ENCODE peak calls at places on chromosomes 13 and 19, in seven cellular contexts. G is neuronal stem cell, K is neural progenitor cell, U is mammary epithelial cell, F is IMR-90, R is trophoblast cell, C is astrocyte. I is an unnamed sample.

GRCh38 chr13:28527629-28528028 is 32.7 kb upstream of the FLT1 start:
- DNase-seq in G (no peak), K (no peak), U (no peak), F (no peak), R (no peak), C (no peak), I (no peak)

GRCh38 chr19:47023448-47023794 is 3.8 kb downstream of the NPAS1 start:
- DNase-seq in G (no peak), K (no peak), U (no peak), F (no peak), R (no peak), C (no peak), I (no peak)

GRCh38 chr13:45849408-45849807 is 2.1 kb downstream of the SIAH3 start:
- DNase-seq in G (no peak), K (no peak), U (no peak), F (no peak), R (no peak), C (no peak), I (no peak)

GRCh38 chr13:81304121-81304659 is 963.3 kb upstream of the SPRY2 start:
- DNase-seq in G (no peak), K (no peak), U (no peak), F (no peak), R (no peak), C (no peak), I (peak; percentile 9)

GRCh38 chr19:1295169-1296012 is 9.7 kb downstream of the EFNA2 start:
- DNase-seq in G (no peak), K (peak; percentile 39), U (no peak), F (no peak), R (no peak), C (no peak), I (peak; percentile 55)

GRCh38 chr13:49652691-49653305 is 24.5 kb downstream of the ARL11 start:
- DNase-seq in G (peak; percentile 36), K (peak; percentile 71), U (no peak), F (peak; percentile 10), R (peak; percentile 61), C (no peak), I (peak; percentile 27)

GRCh38 chr19:44303976-44304568 is 753 bp downstream of the ZNF235 start:
- DNase-seq in G (peak; percentile 21), K (peak; percentile 60), U (no peak), F (peak; percentile 3), R (peak; percentile 28), C (peak; percentile 37), I (peak; percentile 72)

GRCh38 chr19:10921909-10922637 is 6.4 kb downstream of the YIPF2 start:
- DNase-seq in G (no peak), K (no peak), U (no peak), F (no peak), R (no peak), C (no peak), I (no peak)

GRCh38 chr13:40060318-40061007 is 405.0 kb downstream of the COG6 start:
- DNase-seq in G (no peak), K (no peak), U (peak; percentile 99), F (no peak), R (no peak), C (peak; percentile 93), I (peak; percentile 1)

GRCh38 chr19:12603714-12604113 is 6.9 kb downstream of the ZNF490 start:
- DNase-seq in G (no peak), K (no peak), U (no peak), F (peak; percentile 67), R (no peak), C (peak; percentile 80), I (no peak)

GRCh38 chr13:54799621-54800226 is 1771.1 kb downstream of the OLFM4 start:
- DNase-seq in G (no peak), K (no peak), U (no peak), F (no peak), R (no peak), C (no peak), I (no peak)

GRCh38 chr13:31968473-31968872 is 63.1 kb upstream of the FRY start:
- DNase-seq in G (no peak), K (no peak), U (no peak), F (no peak), R (no peak), C (no peak), I (no peak)

GRCh38 chr19:2188708-2189385 is 25.1 kb downstream of the DOT1L start:
- DNase-seq in G (no peak), K (no peak), U (no peak), F (peak; percentile 86), R (no peak), C (no peak), I (no peak)

GRCh38 chr19:5407356-5407755 is 47.9 kb upstream of the ZNRF4 start:
- DNase-seq in G (no peak), K (peak; percentile 49), U (peak; percentile 19), F (peak; percentile 17), R (peak; percentile 60), C (no peak), I (no peak)

GRCh38 chr13:25963681-25964080 is 88.1 kb downstream of the SHISA2 start:
- DNase-seq in G (no peak), K (no peak), U (peak; percentile 6), F (no peak), R (no peak), C (no peak), I (peak; percentile 15)

GRCh38 chr13:66567899-66568612 is 662.1 kb downstream of the PCDH9 start:
- DNase-seq in G (no peak), K (no peak), U (no peak), F (no peak), R (no peak), C (no peak), I (no peak)

GRCh38 chr19:17303940-17304267 is 679 bp upstream of the ABHD8 start:
- DNase-seq in G (no peak), K (no peak), U (no peak), F (no peak), R (no peak), C (no peak), I (no peak)

GRCh38 chr13:32039056-32039455 is 7.5 kb downstream of the FRY start:
- DNase-seq in G (no peak), K (no peak), U (no peak), F (peak; percentile 13), R (peak; percentile 63), C (no peak), I (peak; percentile 49)

GRCh38 chr13:51241720-51242119 is 19.5 kb downstream of the FAM124A start:
- DNase-seq in G (no peak), K (no peak), U (no peak), F (no peak), R (peak; percentile 21), C (no peak), I (no peak)

GRCh38 chr19:43124360-43124759 is 41.9 kb upstream of the PSG2 start:
- DNase-seq in G (no peak), K (no peak), U (no peak), F (no peak), R (peak; percentile 29), C (no peak), I (no peak)

GRCh38 chr13:75385708-75386083 is 96.3 kb downstream of the TBC1D4 start:
- DNase-seq in G (no peak), K (no peak), U (no peak), F (no peak), R (no peak), C (no peak), I (no peak)

GRCh38 chr19:4694211-4694987 is 24.3 kb upstream of the MYDGF start:
- DNase-seq in G (no peak), K (no peak), U (peak; percentile 100), F (peak; percentile 94), R (no peak), C (peak; percentile 97), I (peak; percentile 28)

GRCh38 chr13:110503979-110504499 is 57.5 kb downstream of the RAB20 start:
- DNase-seq in G (no peak), K (no peak), U (no peak), F (no peak), R (no peak), C (no peak), I (no peak)

GRCh38 chr13:113428469-113428865 is 24.8 kb downstream of the ADPRHL1 start:
- DNase-seq in G (no peak), K (no peak), U (no peak), F (no peak), R (peak; percentile 17), C (no peak), I (no peak)
- H3K4me1 ChIP-seq in G (peaks cover 10% of the 10 kb centered on the region), K (no peaks in the 10 kb centered on the region), U (no peaks in the 10 kb centered on the region), F (peaks cover 6% of the 10 kb centered on the region), R (peaks cover 4% of the 10 kb centered on the region), C (no peaks in the 10 kb centered on the region), I (peaks cover 8% of the 10 kb centered on the region)

DNA sequence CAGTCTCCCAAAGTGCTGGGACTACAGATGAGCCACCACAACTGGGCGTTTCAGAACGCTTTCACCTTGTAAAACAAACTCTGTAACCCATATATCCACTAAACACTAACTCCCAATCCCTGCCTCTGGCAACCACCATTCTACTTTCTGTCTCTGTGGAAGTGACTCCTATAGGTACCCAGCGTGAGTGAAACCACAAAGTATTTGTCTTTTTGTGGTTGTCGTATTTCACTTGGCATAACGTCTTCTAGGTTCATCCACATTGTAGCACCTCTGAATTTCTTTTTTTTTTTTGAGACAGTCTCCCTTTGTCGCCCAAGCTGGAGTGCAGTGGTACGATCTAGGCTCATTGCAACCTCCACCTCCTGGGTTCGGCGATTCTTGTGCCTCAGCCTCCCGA is 44.8 kb downstream of the BRD4 start:
- DNase-seq in G (no peak), K (no peak), U (no peak), F (no peak), R (no peak), C (no peak), I (no peak)
- H3K4me3 ChIP-seq in G (no peak overlapping the region), K (no peak overlapping the region), U (no peak overlapping the region), F (no peak overlapping the region), R (no peak overlapping the region), C (no peak overlapping the region), I (no peak overlapping the region)

DNA sequence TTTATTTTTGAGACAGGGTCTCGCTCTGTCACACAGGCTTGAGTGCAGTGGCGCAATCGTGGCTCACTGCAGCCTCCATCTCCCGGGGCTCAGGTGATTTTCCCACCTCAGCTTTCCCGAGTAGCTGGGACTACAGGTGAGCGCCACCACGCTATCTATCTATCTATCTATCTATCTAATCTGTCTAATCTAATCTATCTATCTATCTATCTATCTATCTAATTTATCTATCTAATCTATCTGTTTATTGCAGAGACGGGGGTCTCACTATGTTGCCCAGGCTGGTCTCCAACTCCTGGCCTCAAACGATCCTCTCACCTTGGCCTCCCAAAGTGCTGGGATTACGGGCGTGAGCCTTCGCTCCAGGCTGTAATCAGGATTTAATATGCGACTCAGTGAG is 587 bp downstream of the ZNF613 start:
- DNase-seq in G (no peak), K (no peak), U (no peak), F (no peak), R (no peak), C (no peak), I (no peak)
- H3K9ac ChIP-seq in G (no peak overlapping the region), K (peak overlapping the region; percentile 79), U (peak overlapping the region; percentile 72), F (peak overlapping the region; percentile 88), R (peak overlapping the region; percentile 70), C (peak overlapping the region; percentile 87), I (peak overlapping the region; percentile 93)

GRCh38 chr13:98521461-98521860 is 55.4 kb downstream of the STK24 start:
- DNase-seq in G (no peak), K (no peak), U (no peak), F (no peak), R (no peak), C (no peak), I (no peak)

GRCh38 chr13:98520674-98521449 is 56.0 kb downstream of the STK24 start:
- DNase-seq in G (no peak), K (no peak), U (no peak), F (no peak), R (no peak), C (no peak), I (no peak)

GRCh38 chr13:98523455-98524102 is 53.3 kb downstream of the STK24 start:
- DNase-seq in G (no peak), K (no peak), U (no peak), F (no peak), R (no peak), C (no peak), I (no peak)

GRCh38 chr13:98519976-98520375 is 56.9 kb downstream of the STK24 start:
- DNase-seq in G (no peak), K (no peak), U (no peak), F (no peak), R (no peak), C (no peak), I (no peak)

GRCh38 chr13:98521876-98522275 is 55.0 kb downstream of the STK24 start:
- DNase-seq in G (no peak), K (no peak), U (no peak), F (no peak), R (no peak), C (no peak), I (no peak)
- H3K4me1 ChIP-seq in G (peaks cover 30% of the 10 kb centered on the region), K (peaks cover 37% of the 10 kb centered on the region), U (peaks cover 4% of the 10 kb centered on the region), F (peaks cover 18% of the 10 kb centered on the region), R (peaks cover 5% of the 10 kb centered on the region), C (no peaks in the 10 kb centered on the region), I (peaks cover 24% of the 10 kb centered on the region)